ENCODE peak calls at places on chromosome 20, in five cellular contexts. Y is neuronal stem cell; K is GM13977; A is activated CD4-positive, CD25-positive, alpha-beta regulatory T cell treated with anti-CD3 and anti-CD28 coated beads, Interleukin-2, amount 50 U/mL, for 72 hours; E is tibial nerve. F is an unnamed sample.

GRCh38 chr20:57460781-57461465 is 64.0 kb downstream of the CTCFL start:
- DNase-seq in Y (no peak), A (no peak), K (no peak), E (no peak), F (no peak)

GRCh38 chr20:43723735-43724134 is 3.1 kb downstream of the GTSF1L start:
- DNase-seq in K (no peak), E (no peak), A (no peak), Y (no peak), F (no peak)

GRCh38 chr20:31713312-31714049 is 9.2 kb downstream of the BCL2L1 start:
- DNase-seq in Y (no peak), A (no peak), E (peak), K (no peak), F (no peak)

GRCh38 chr20:408843-409696 is 971 bp downstream of the RBCK1 start:
- DNase-seq in A (no peak), K (no peak), Y (no peak), E (no peak), F (no peak)

GRCh38 chr20:53070714-53071392 is 98.7 kb downstream of the TSHZ2 start:
- DNase-seq in K (no peak), Y (no peak), E (no peak), A (no peak), F (no peak)

GRCh38 chr20:57007171-57007540 is 259.3 kb downstream of the BMP7 start:
- DNase-seq in E (no peak), Y (no peak), A (no peak), K (no peak), F (no peak)

GRCh38 chr20:10074513-10074912 is 39.7 kb downstream of the ANKEF1 start:
- DNase-seq in K (no peak), E (peak), Y (no peak), A (no peak), F (no peak)

GRCh38 chr20:54173653-54174451 is at the start of gene CYP24A1:
- DNase-seq in Y (peak), E (no peak), A (no peak), K (no peak), F (no peak)

GRCh38 chr20:33640287-33640686 is 21.8 kb upstream of the C20orf144 start:
- DNase-seq in Y (no peak), A (no peak), K (no peak), E (no peak), F (no peak)

GRCh38 chr20:64049060-64049886 is at the start of gene SOX18:
- DNase-seq in E (no peak), Y (no peak), A (no peak), K (peak), F (no peak)

GRCh38 chr20:57801046-57801445 is 91.2 kb upstream of the PMEPA1 start:
- DNase-seq in A (no peak), E (no peak), Y (no peak), K (no peak), F (no peak)

GRCh38 chr20:22535483-22535882 is 48.9 kb downstream of the FOXA2 start:
- DNase-seq in Y (no peak), K (no peak), E (no peak), A (no peak), F (no peak)

GRCh38 chr20:24382330-24382729 is 87.1 kb upstream of the SYNDIG1 start:
- DNase-seq in K (no peak), Y (no peak), E (no peak), A (no peak), F (no peak)

GRCh38 chr20:44495257-44495656 is 19.6 kb downstream of the TTPAL start:
- DNase-seq in E (no peak), Y (no peak), A (no peak), K (no peak), F (no peak)